ENCODE peak calls at places on chromosomes 7 and 10, in eight cellular contexts. J, Q, U, S, I, C, A and K are unnamed samples. For H3K36me3, the result is how much of the 10 kb centered on the place peaks cover.

GRCh38 chr7:133568544-133568943 is 315.7 kb downstream of the EXOC4 start:
- DNase-seq in J (no peak), Q (no peak), U (no peak), S (no peak), I (no peak), C (no peak), A (peak), K (no peak)

GRCh38 chr10:112446055-112446854 is 459 bp downstream of the ZDHHC6 start:
- DNase-seq in J (no peak), Q (no peak), U (no peak), S (no peak), I (no peak), C (no peak), A (peak), K (no peak)

GRCh38 chr7:142508251-142508650 is 241.0 kb upstream of the PRSS1 start:
- DNase-seq in J (no peak), Q (no peak), U (no peak), S (no peak), I (no peak), C (no peak), A (peak), K (no peak)

GRCh38 chr10:76733441-76733840 is 904.2 kb downstream of the KCNMA1 start:
- DNase-seq in J (no peak), Q (no peak), U (no peak), S (no peak), I (no peak), C (no peak), A (no peak), K (no peak)

GRCh38 chr7:135831451-135832220 is 83.0 kb upstream of the FAM180A start:
- DNase-seq in J (no peak), Q (no peak), U (no peak), S (no peak), I (no peak), C (no peak), A (no peak), K (no peak)

GRCh38 chr7:20153567-20153966 is 63.6 kb downstream of the MACC1 start:
- DNase-seq in J (no peak), Q (no peak), U (no peak), S (no peak), I (no peak), C (no peak), A (no peak), K (no peak)

GRCh38 chr7:104958278-104958903 is 55.6 kb upstream of the KMT2E start:
- DNase-seq in J (no peak), Q (no peak), U (no peak), S (no peak), I (no peak), C (no peak), A (peak), K (no peak)

GRCh38 chr10:31584789-31585406 is 265.9 kb downstream of the ZEB1 start:
- DNase-seq in J (no peak), Q (no peak), U (no peak), S (no peak), I (no peak), C (no peak), A (no peak), K (no peak)

GRCh38 chr7:38393874-38394273 is 120.4 kb upstream of the TARP start:
- DNase-seq in J (no peak), Q (no peak), U (no peak), S (no peak), I (peak), C (no peak), A (no peak), K (no peak)

GRCh38 chr7:6545398-6546126 is 5.7 kb downstream of the GRID2IP start:
- DNase-seq in J (no peak), Q (no peak), U (no peak), S (no peak), I (no peak), C (no peak), A (no peak), K (no peak)

GRCh38 chr7:9488555-9488954 is 1055.1 kb downstream of the NXPH1 start:
- DNase-seq in J (no peak), Q (no peak), U (no peak), S (no peak), I (no peak), C (no peak), A (peak), K (no peak)

GRCh38 chr7:25119102-25119501 is 6.0 kb downstream of the CYCS start:
- DNase-seq in J (no peak), Q (no peak), U (no peak), S (no peak), I (no peak), C (no peak), A (no peak), K (no peak)

GRCh38 chr7:25125137-25125946 is at the start of gene CYCS:
- DNase-seq in J (peak), Q (peak), U (peak), S (peak), I (peak), C (peak), A (peak), K (peak)

GRCh38 chr7:25121599-25121998 is 3.5 kb downstream of the CYCS start:
- DNase-seq in J (no peak), Q (no peak), U (no peak), S (no peak), I (no peak), C (no peak), A (no peak), K (no peak)

GRCh38 chr7:25124485-25125136 is 449 bp downstream of the CYCS start:
- DNase-seq in J (no peak), Q (peak), U (peak), S (no peak), I (no peak), C (no peak), A (peak), K (no peak)

GRCh38 chr7:25122373-25122772 is 2.7 kb downstream of the CYCS start:
- DNase-seq in J (no peak), Q (no peak), U (no peak), S (no peak), I (no peak), C (no peak), A (peak), K (no peak)
- H3K36me3 ChIP-seq in J (under half), Q (under half), U (half or more), S (under half), I (under half), C (under half), A (under half), K (under half)

GRCh38 chr10:12188656-12189055 is 7.0 kb downstream of the NUDT5 start:
- DNase-seq in J (no peak), Q (no peak), U (no peak), S (no peak), I (no peak), C (no peak), A (no peak), K (no peak)
- TF ChIP-seq CTCF in J (no peak), Q (no peak), U (no peak), S (no peak), I (no peak), C (no peak), A (no peak), K (no peak)

DNA sequence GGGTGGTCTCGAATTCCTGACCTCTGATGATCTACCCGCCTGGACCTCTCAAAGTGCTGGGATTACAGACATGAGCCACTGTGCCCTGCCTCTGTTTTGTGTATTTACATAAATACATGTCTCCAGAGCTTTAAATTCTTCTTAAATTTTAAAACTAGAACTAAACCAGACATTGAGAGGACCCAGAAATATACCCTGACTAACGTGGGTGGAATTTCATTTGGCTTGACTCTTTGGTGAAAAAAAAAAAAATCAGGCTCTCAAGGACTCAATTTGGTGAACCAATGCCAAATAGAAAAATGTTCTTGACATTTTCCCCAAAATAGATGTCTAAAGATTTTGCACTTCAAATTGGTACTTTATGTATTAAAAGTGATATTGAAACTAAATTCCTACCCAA is 16.6 kb upstream of the FAS start:
- DNase-seq in J (no peak), Q (no peak), U (no peak), S (no peak), I (no peak), C (no peak), A (no peak), K (no peak)
- H3K27ac ChIP-seq in J (peak), Q (no peak), U (no peak), S (no peak), I (peak), C (no peak), A (peak), K (no peak)

GRCh38 chr7:44212581-44213184 is 11.9 kb downstream of the YKT6 start:
- DNase-seq in J (no peak), Q (no peak), U (peak), S (no peak), I (no peak), C (peak), A (peak), K (no peak)
- H3K36me3 ChIP-seq in J (under half), Q (under half), U (under half), S (half or more), I (under half), C (half or more), A (half or more), K (half or more)